ENCODE peak calls at places on chromosomes 7 and 10, in seven cellular contexts. T, K, O, S, F, U and X are unnamed samples.

GRCh38 chr7:12638851-12639467 is 48.5 kb upstream of the ARL4A start:
- DNase-seq in T (peak), F (no peak), S (peak), K (peak), U (peak), O (peak), X (peak)

GRCh38 chr10:113356794-113357687 is 195.8 kb upstream of the HABP2 start:
- DNase-seq in U (no peak), T (no peak), F (no peak), K (no peak), S (no peak), O (peak), X (no peak)

GRCh38 chr7:152902054-152902453 is 142.5 kb downstream of the ACTR3B start:
- DNase-seq in S (no peak), K (no peak), T (no peak), U (no peak), F (no peak), O (no peak), X (no peak)

GRCh38 chr10:663844-664243 is 25.6 kb downstream of the DIP2C start:
- DNase-seq in T (no peak), F (no peak), U (no peak), K (peak), S (no peak), O (no peak), X (no peak)

GRCh38 chr7:725223-726005 is 1.1 kb upstream of the DNAAF5 start:
- DNase-seq in T (peak), O (peak), U (peak), K (peak), F (no peak), S (no peak), X (no peak)

GRCh38 chr10:31947144-31947926 is 18.7 kb upstream of the ARHGAP12 start:
- DNase-seq in T (peak), O (peak), U (peak), K (peak), F (peak), S (peak), X (peak)

GRCh38 chr7:107372298-107372697 is 97.6 kb upstream of the GPR22 start:
- DNase-seq in O (peak), S (no peak), U (peak), K (peak), T (peak), F (no peak), X (no peak)

GRCh38 chr7:14197280-14197679 is 207.8 kb upstream of the ETV1 start:
- DNase-seq in S (no peak), F (peak), O (no peak), T (peak), K (peak), U (no peak), X (no peak)

GRCh38 chr7:117143580-117143979 is 179.3 kb downstream of the WNT2 start:
- DNase-seq in O (no peak), S (no peak), K (peak), F (no peak), U (peak), T (peak), X (no peak)

GRCh38 chr7:16611711-16612110 is 33.8 kb downstream of the ANKMY2 start:
- DNase-seq in O (no peak), F (no peak), T (no peak), K (no peak), U (no peak), S (no peak), X (no peak)

GRCh38 chr7:17206354-17206905 is 92.0 kb upstream of the AHR start:
- DNase-seq in S (no peak), O (no peak), F (no peak), T (no peak), U (no peak), K (no peak), X (no peak)

GRCh38 chr7:1358376-1359050 is 100.8 kb downstream of the MICALL2 start:
- DNase-seq in K (no peak), F (no peak), T (no peak), U (no peak), O (no peak), S (no peak), X (peak)

GRCh38 chr7:116195451-116195850 is 14.9 kb upstream of the TES start:
- DNase-seq in T (peak), F (no peak), U (peak), O (no peak), S (no peak), K (peak), X (no peak)

GRCh38 chr7:133064082-133064825 is 17.6 kb downstream of the CHCHD3 start:
- DNase-seq in O (no peak), S (no peak), U (no peak), K (no peak), F (no peak), T (no peak), X (no peak)

GRCh38 chr7:155729847-155730246 is 82.4 kb downstream of the SHH start:
- DNase-seq in F (no peak), O (no peak), U (no peak), K (peak), S (no peak), T (peak), X (no peak)

GRCh38 chr7:135512135-135512887 is 2.4 kb upstream of the CNOT4 start:
- DNase-seq in O (peak), T (peak), F (no peak), U (peak), K (peak), S (peak), X (peak)